ENCODE peak calls at places on chromosomes 6 and 20, in six cellular contexts. One of them, this sample, is unnamed.

GRCh38 chr6:33160728-33161323 is 31.4 kb downstream of the COL11A2 start:
- DNase-seq in neuronal stem cell: no peak
- DNase-seq in Karpas-422: peak; percentile 62
- DNase-seq in H9: peak; percentile 75
- DNase-seq in keratinocyte: peak; percentile 33
- DNase-seq in astrocyte: peak; percentile 95
- DNase-seq in this sample: no peak

GRCh38 chr6:7673063-7673536 is 52.8 kb upstream of the BMP6 start:
- DNase-seq in neuronal stem cell: peak; percentile 26
- DNase-seq in Karpas-422: no peak
- DNase-seq in H9: peak; percentile 83
- DNase-seq in keratinocyte: peak; percentile 59
- DNase-seq in astrocyte: peak; percentile 22
- DNase-seq in this sample: no peak

GRCh38 chr20:62219992-62220665 is at the start of gene HRH3:
- DNase-seq in neuronal stem cell: peak; percentile 78
- DNase-seq in Karpas-422: peak; percentile 81
- DNase-seq in H9: peak; percentile 82
- DNase-seq in keratinocyte: no peak
- DNase-seq in astrocyte: no peak
- DNase-seq in this sample: peak; percentile 80

GRCh38 chr6:149473080-149474052 is 11.4 kb downstream of the ZC3H12D start:
- DNase-seq in neuronal stem cell: no peak
- DNase-seq in Karpas-422: peak; percentile 43
- DNase-seq in H9: no peak
- DNase-seq in keratinocyte: no peak
- DNase-seq in astrocyte: no peak
- DNase-seq in this sample: no peak

GRCh38 chr20:36825374-36826104 is 50.4 kb upstream of the TLDC2 start:
- DNase-seq in neuronal stem cell: no peak
- DNase-seq in Karpas-422: no peak
- DNase-seq in H9: no peak
- DNase-seq in keratinocyte: no peak
- DNase-seq in astrocyte: no peak
- DNase-seq in this sample: no peak

GRCh38 chr6:130019796-130020105 is 1.4 kb downstream of the L3MBTL3 start:
- DNase-seq in neuronal stem cell: no peak
- DNase-seq in Karpas-422: no peak
- DNase-seq in H9: no peak
- DNase-seq in keratinocyte: no peak
- DNase-seq in astrocyte: no peak
- DNase-seq in this sample: no peak

GRCh38 chr6:94893327-94893726 is 684.0 kb upstream of the MANEA start:
- DNase-seq in neuronal stem cell: no peak
- DNase-seq in Karpas-422: no peak
- DNase-seq in H9: no peak
- DNase-seq in keratinocyte: no peak
- DNase-seq in astrocyte: no peak
- DNase-seq in this sample: no peak

GRCh38 chr6:45422541-45423110 is 44.9 kb upstream of the SUPT3H start:
- DNase-seq in neuronal stem cell: peak; percentile 47
- DNase-seq in Karpas-422: no peak
- DNase-seq in H9: peak; percentile 68
- DNase-seq in keratinocyte: no peak
- DNase-seq in astrocyte: peak; percentile 55
- DNase-seq in this sample: peak; percentile 75

GRCh38 chr6:27168586-27169443 is 78.7 kb upstream of the PRSS16 start:
- DNase-seq in neuronal stem cell: no peak
- DNase-seq in Karpas-422: no peak
- DNase-seq in H9: no peak
- DNase-seq in keratinocyte: no peak
- DNase-seq in astrocyte: peak; percentile 86
- DNase-seq in this sample: no peak

GRCh38 chr20:48208176-48208575 is 422.9 kb upstream of the SULF2 start:
- DNase-seq in neuronal stem cell: no peak
- DNase-seq in Karpas-422: no peak
- DNase-seq in H9: no peak
- DNase-seq in keratinocyte: no peak
- DNase-seq in astrocyte: no peak
- DNase-seq in this sample: no peak

GRCh38 chr6:128713461-128713860 is 169.5 kb upstream of the LAMA2 start:
- DNase-seq in neuronal stem cell: no peak
- DNase-seq in Karpas-422: no peak
- DNase-seq in H9: no peak
- DNase-seq in keratinocyte: no peak
- DNase-seq in astrocyte: peak; percentile 54
- DNase-seq in this sample: no peak

GRCh38 chr6:17280552-17281090 is 540 bp upstream of the RBM24 start:
- DNase-seq in neuronal stem cell: peak; percentile 57
- DNase-seq in Karpas-422: no peak
- DNase-seq in H9: peak; percentile 75
- DNase-seq in keratinocyte: no peak
- DNase-seq in astrocyte: no peak
- DNase-seq in this sample: no peak

GRCh38 chr20:23133560-23133998 is 47.5 kb upstream of the CD93 start:
- DNase-seq in neuronal stem cell: no peak
- DNase-seq in Karpas-422: no peak
- DNase-seq in H9: no peak
- DNase-seq in keratinocyte: no peak
- DNase-seq in astrocyte: no peak
- DNase-seq in this sample: no peak

GRCh38 chr6:45691426-45691825 is 313.7 kb upstream of the SUPT3H start:
- DNase-seq in neuronal stem cell: no peak
- DNase-seq in Karpas-422: no peak
- DNase-seq in H9: no peak
- DNase-seq in keratinocyte: no peak
- DNase-seq in astrocyte: no peak
- DNase-seq in this sample: no peak

GRCh38 chr20:59565768-59566461 is 38.4 kb upstream of the PHACTR3 start:
- DNase-seq in neuronal stem cell: no peak
- DNase-seq in Karpas-422: no peak
- DNase-seq in H9: no peak
- DNase-seq in keratinocyte: no peak
- DNase-seq in astrocyte: no peak
- DNase-seq in this sample: no peak

GRCh38 chr20:2946988-2947961 is 74.0 kb downstream of the PTPRA start:
- DNase-seq in neuronal stem cell: peak; percentile 71
- DNase-seq in Karpas-422: no peak
- DNase-seq in H9: no peak
- DNase-seq in keratinocyte: no peak
- DNase-seq in astrocyte: peak; percentile 62
- DNase-seq in this sample: no peak

GRCh38 chr20:38158701-38159325 is 6.3 kb downstream of the TGM2 start:
- DNase-seq in neuronal stem cell: no peak
- DNase-seq in Karpas-422: no peak
- DNase-seq in H9: no peak
- DNase-seq in keratinocyte: no peak
- DNase-seq in astrocyte: no peak
- DNase-seq in this sample: no peak

GRCh38 chr6:51930602-51931001 is 156.8 kb downstream of the PKHD1 start:
- DNase-seq in neuronal stem cell: no peak
- DNase-seq in Karpas-422: no peak
- DNase-seq in H9: no peak
- DNase-seq in keratinocyte: no peak
- DNase-seq in astrocyte: no peak
- DNase-seq in this sample: peak; percentile 71

GRCh38 chr20:48406462-48407235 is 421.1 kb downstream of the PREX1 start:
- DNase-seq in neuronal stem cell: no peak
- DNase-seq in Karpas-422: no peak
- DNase-seq in H9: no peak
- DNase-seq in keratinocyte: no peak
- DNase-seq in astrocyte: peak; percentile 21
- DNase-seq in this sample: no peak

GRCh38 chr20:9838378-9839295 is at the start of gene PAK5:
- DNase-seq in neuronal stem cell: peak; percentile 89
- DNase-seq in Karpas-422: no peak
- DNase-seq in H9: peak; percentile 97
- DNase-seq in keratinocyte: no peak
- DNase-seq in astrocyte: peak; percentile 53
- DNase-seq in this sample: no peak

GRCh38 chr6:7991992-7992815 is 72.0 kb downstream of the BLOC1S5 start:
- DNase-seq in neuronal stem cell: no peak
- DNase-seq in Karpas-422: peak; percentile 54
- DNase-seq in H9: no peak
- DNase-seq in keratinocyte: no peak
- DNase-seq in astrocyte: peak; percentile 98
- DNase-seq in this sample: no peak

GRCh38 chr6:118356686-118357085 is 191.4 kb upstream of the PLN start:
- DNase-seq in neuronal stem cell: no peak
- DNase-seq in Karpas-422: no peak
- DNase-seq in H9: no peak
- DNase-seq in keratinocyte: no peak
- DNase-seq in astrocyte: no peak
- DNase-seq in this sample: no peak

GRCh38 chr20:57062696-57063270 is 203.7 kb downstream of the BMP7 start:
- DNase-seq in neuronal stem cell: no peak
- DNase-seq in Karpas-422: no peak
- DNase-seq in H9: no peak
- DNase-seq in keratinocyte: no peak
- DNase-seq in astrocyte: no peak
- DNase-seq in this sample: no peak

GRCh38 chr6:161273356-161273751 is 507 bp downstream of the AGPAT4 start:
- DNase-seq in neuronal stem cell: peak; percentile 80
- DNase-seq in Karpas-422: peak; percentile 60
- DNase-seq in H9: no peak
- DNase-seq in keratinocyte: no peak
- DNase-seq in astrocyte: peak; percentile 36
- DNase-seq in this sample: no peak

GRCh38 chr6:98825602-98826230 is 8.7 kb upstream of the POU3F2 start:
- DNase-seq in neuronal stem cell: peak; percentile 17
- DNase-seq in Karpas-422: no peak
- DNase-seq in H9: no peak
- DNase-seq in keratinocyte: no peak
- DNase-seq in astrocyte: no peak
- DNase-seq in this sample: no peak

GRCh38 chr6:98823428-98823827 is 10.9 kb upstream of the POU3F2 start:
- DNase-seq in neuronal stem cell: no peak
- DNase-seq in Karpas-422: no peak
- DNase-seq in H9: no peak
- DNase-seq in keratinocyte: no peak
- DNase-seq in astrocyte: no peak
- DNase-seq in this sample: no peak

GRCh38 chr6:98824163-98824906 is 10.0 kb upstream of the POU3F2 start:
- DNase-seq in neuronal stem cell: peak; percentile 42
- DNase-seq in Karpas-422: no peak
- DNase-seq in H9: peak; percentile 72
- DNase-seq in keratinocyte: no peak
- DNase-seq in astrocyte: peak; percentile 39
- DNase-seq in this sample: no peak

GRCh38 chr6:98824907-98825601 is 9.3 kb upstream of the POU3F2 start:
- DNase-seq in neuronal stem cell: peak; percentile 23
- DNase-seq in Karpas-422: no peak
- DNase-seq in H9: peak; percentile 71
- DNase-seq in keratinocyte: no peak
- DNase-seq in astrocyte: no peak
- DNase-seq in this sample: no peak

DNA sequence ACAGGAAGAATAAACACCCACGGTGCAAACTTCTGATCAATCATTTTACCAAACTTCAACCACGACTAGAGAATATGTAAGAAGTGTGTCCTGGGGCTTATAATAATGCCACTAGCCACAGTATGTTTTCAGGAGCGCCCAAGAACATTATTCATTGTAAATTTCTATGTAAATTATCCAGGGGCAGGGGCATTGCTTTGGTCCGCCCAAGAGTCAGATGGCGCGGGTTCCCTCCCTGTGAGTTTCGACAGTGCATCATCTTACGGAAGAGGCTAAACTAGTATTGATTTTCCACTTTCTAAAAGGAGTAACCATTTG is 10.6 kb upstream of the POU3F2 start:
- DNase-seq in neuronal stem cell: no peak
- DNase-seq in Karpas-422: no peak
- DNase-seq in H9: no peak
- DNase-seq in keratinocyte: no peak
- DNase-seq in astrocyte: no peak
- DNase-seq in this sample: no peak
- H3K4me2 ChIP-seq in neuronal stem cell: peak overlapping the region; percentile 95
- H3K4me2 ChIP-seq in Karpas-422: no peak overlapping the region
- H3K4me2 ChIP-seq in H9: peak overlapping the region; percentile 97
- H3K4me2 ChIP-seq in keratinocyte: no peak overlapping the region
- H3K4me2 ChIP-seq in astrocyte: peak overlapping the region; percentile 91
- H3K4me2 ChIP-seq in this sample: no peak overlapping the region

GRCh38 chr6:164345340-164345739 is 930.8 kb downstream of the QKI start:
- DNase-seq in neuronal stem cell: no peak
- DNase-seq in Karpas-422: no peak
- DNase-seq in H9: no peak
- DNase-seq in keratinocyte: no peak
- DNase-seq in astrocyte: no peak
- DNase-seq in this sample: no peak
- H3K9me3 ChIP-seq in neuronal stem cell: no peaks in the 10 kb centered on the region
- H3K9me3 ChIP-seq in Karpas-422: peaks cover 4% of the 10 kb centered on the region
- H3K9me3 ChIP-seq in H9: peaks cover 5% of the 10 kb centered on the region
- H3K9me3 ChIP-seq in keratinocyte: no peaks in the 10 kb centered on the region
- H3K9me3 ChIP-seq in astrocyte: no peaks in the 10 kb centered on the region
- H3K9me3 ChIP-seq in this sample: no peaks in the 10 kb centered on the region

DNA sequence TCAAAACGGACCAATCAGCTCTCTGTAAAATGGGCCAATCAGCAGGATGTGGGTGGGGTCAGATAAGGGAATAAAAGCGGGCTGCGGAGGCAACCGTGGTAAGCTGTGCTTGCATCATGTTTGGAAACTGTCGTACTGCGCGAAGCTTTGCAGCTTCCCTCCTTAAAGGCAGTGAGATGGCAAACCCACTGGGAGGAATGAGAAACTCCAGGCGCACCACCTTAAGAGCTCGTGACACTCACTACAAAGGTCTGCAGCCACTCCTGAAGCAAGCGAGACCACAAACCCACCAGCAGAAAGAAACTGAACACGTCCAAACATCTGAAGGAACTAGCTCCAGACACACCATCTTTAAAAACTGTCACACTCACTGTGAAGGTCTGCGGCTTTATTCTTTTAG is 112.0 kb upstream of the DUSP22 start:
- DNase-seq in neuronal stem cell: no peak
- DNase-seq in Karpas-422: no peak
- DNase-seq in H9: no peak
- DNase-seq in keratinocyte: no peak
- DNase-seq in astrocyte: no peak
- DNase-seq in this sample: peak; percentile 25
- H3K4me2 ChIP-seq in neuronal stem cell: no peak overlapping the region
- H3K4me2 ChIP-seq in Karpas-422: no peak overlapping the region
- H3K4me2 ChIP-seq in H9: no peak overlapping the region
- H3K4me2 ChIP-seq in keratinocyte: no peak overlapping the region
- H3K4me2 ChIP-seq in astrocyte: no peak overlapping the region
- H3K4me2 ChIP-seq in this sample: no peak overlapping the region

GRCh38 chr6:169472786-169473416 is 219.3 kb upstream of the THBS2 start:
- DNase-seq in neuronal stem cell: no peak
- DNase-seq in Karpas-422: no peak
- DNase-seq in H9: no peak
- DNase-seq in keratinocyte: no peak
- DNase-seq in astrocyte: no peak
- DNase-seq in this sample: no peak

GRCh38 chr6:169470790-169471189 is 217.1 kb upstream of the THBS2 start:
- DNase-seq in neuronal stem cell: no peak
- DNase-seq in Karpas-422: no peak
- DNase-seq in H9: no peak
- DNase-seq in keratinocyte: no peak
- DNase-seq in astrocyte: no peak
- DNase-seq in this sample: no peak

GRCh38 chr6:169474362-169474761 is 220.7 kb upstream of the THBS2 start:
- DNase-seq in neuronal stem cell: no peak
- DNase-seq in Karpas-422: no peak
- DNase-seq in H9: no peak
- DNase-seq in keratinocyte: no peak
- DNase-seq in astrocyte: no peak
- DNase-seq in this sample: no peak

GRCh38 chr6:169473663-169474062 is 220.0 kb upstream of the THBS2 start:
- DNase-seq in neuronal stem cell: no peak
- DNase-seq in Karpas-422: no peak
- DNase-seq in H9: no peak
- DNase-seq in keratinocyte: no peak
- DNase-seq in astrocyte: no peak
- DNase-seq in this sample: no peak

GRCh38 chr6:169469028-169469427 is 215.4 kb upstream of the THBS2 start:
- DNase-seq in neuronal stem cell: no peak
- DNase-seq in Karpas-422: no peak
- DNase-seq in H9: no peak
- DNase-seq in keratinocyte: no peak
- DNase-seq in astrocyte: no peak
- DNase-seq in this sample: no peak
- H3K9me3 ChIP-seq in neuronal stem cell: peaks cover 7% of the 10 kb centered on the region
- H3K9me3 ChIP-seq in Karpas-422: no peaks in the 10 kb centered on the region
- H3K9me3 ChIP-seq in H9: peaks cover 22% of the 10 kb centered on the region
- H3K9me3 ChIP-seq in keratinocyte: no peaks in the 10 kb centered on the region
- H3K9me3 ChIP-seq in astrocyte: peaks cover 3% of the 10 kb centered on the region
- H3K9me3 ChIP-seq in this sample: peaks cover 6% of the 10 kb centered on the region

This sample was measured in DND-41.